ENCODE peak calls at places on chromosomes 6 and 20, in five cellular contexts. One of them, this sample, is unnamed.

GRCh38 chr6:21348462-21349195 is 244.9 kb upstream of the SOX4 start:
- DNase-seq in PC-9: peak
- DNase-seq in endothelial cell: peak
- DNase-seq in AG09319: no peak
- DNase-seq in Peyer's patch: no peak
- DNase-seq in this sample: peak

GRCh38 chr6:106360410-106360988 is at the start of gene CRYBG1:
- DNase-seq in endothelial cell: peak
- DNase-seq in PC-9: peak
- DNase-seq in Peyer's patch: peak
- DNase-seq in AG09319: no peak
- DNase-seq in this sample: peak

GRCh38 chr6:169844946-169845345 is 93.5 kb downstream of the ERMARD start:
- DNase-seq in Peyer's patch: peak
- DNase-seq in PC-9: no peak
- DNase-seq in endothelial cell: no peak
- DNase-seq in AG09319: no peak
- DNase-seq in this sample: no peak

GRCh38 chr20:62066983-62067433 is 1.3 kb upstream of the TAF4 start:
- DNase-seq in Peyer's patch: peak
- DNase-seq in PC-9: no peak
- DNase-seq in AG09319: no peak
- DNase-seq in endothelial cell: no peak
- DNase-seq in this sample: no peak

GRCh38 chr6:125163811-125164210 is 10.2 kb downstream of the TPD52L1 start:
- DNase-seq in PC-9: no peak
- DNase-seq in AG09319: no peak
- DNase-seq in Peyer's patch: no peak
- DNase-seq in endothelial cell: no peak
- DNase-seq in this sample: no peak

GRCh38 chr6:158642097-158642601 is 2.4 kb downstream of the DYNLT1 start:
- DNase-seq in AG09319: peak
- DNase-seq in PC-9: peak
- DNase-seq in endothelial cell: no peak
- DNase-seq in Peyer's patch: peak
- DNase-seq in this sample: peak

GRCh38 chr6:36626636-36627035 is 32.5 kb downstream of the SRSF3 start:
- DNase-seq in Peyer's patch: peak
- DNase-seq in PC-9: no peak
- DNase-seq in AG09319: no peak
- DNase-seq in endothelial cell: no peak
- DNase-seq in this sample: no peak

GRCh38 chr6:107493158-107494057 is 3.5 kb downstream of the SOBP start:
- DNase-seq in Peyer's patch: no peak
- DNase-seq in AG09319: no peak
- DNase-seq in PC-9: no peak
- DNase-seq in endothelial cell: no peak
- DNase-seq in this sample: no peak

GRCh38 chr6:116651916-116652315 is 16.6 kb downstream of the ZUP1 start:
- DNase-seq in PC-9: no peak
- DNase-seq in AG09319: no peak
- DNase-seq in endothelial cell: no peak
- DNase-seq in Peyer's patch: no peak
- DNase-seq in this sample: no peak

DNA sequence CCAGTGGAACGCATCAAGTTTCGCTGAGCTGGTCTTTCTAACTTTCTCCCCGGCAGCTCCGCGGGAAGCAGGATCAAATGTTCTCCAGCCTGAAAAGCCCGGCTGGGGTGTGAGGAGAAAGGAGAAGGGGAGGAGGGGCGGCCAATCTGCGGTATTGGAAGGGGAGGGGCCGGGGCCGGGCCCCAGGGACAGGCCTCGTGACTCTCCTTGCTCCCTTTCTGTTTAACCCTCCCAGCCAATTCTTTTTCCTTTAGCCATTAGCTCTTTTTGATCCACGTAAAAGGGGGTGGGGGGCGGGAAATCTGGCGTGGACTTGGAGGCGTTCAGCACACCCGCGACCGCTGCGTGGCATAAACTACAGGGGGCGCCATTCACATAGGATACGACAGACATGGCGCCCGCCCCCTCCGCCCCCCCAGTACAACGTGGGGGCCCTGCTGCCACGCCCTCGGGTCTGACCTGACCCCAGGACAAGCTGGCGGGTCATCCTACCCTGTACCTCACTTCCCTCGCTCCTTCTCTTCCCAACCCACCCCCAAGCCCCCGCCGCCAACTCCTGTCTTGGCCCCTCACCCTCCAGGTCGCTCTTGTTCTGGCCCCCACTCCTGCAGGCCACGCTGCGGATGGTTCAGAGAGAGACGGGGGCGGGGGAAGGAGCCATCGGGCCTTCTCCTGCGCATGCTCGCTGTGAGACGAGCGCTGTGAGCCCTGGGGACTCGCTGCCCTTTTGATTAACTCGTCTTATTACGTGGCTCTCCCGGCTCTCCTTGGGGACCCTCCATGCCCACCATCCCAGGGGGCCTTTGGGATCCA is 7.8 kb upstream of the MDGA1 start:
- DNase-seq in Peyer's patch: peak
- DNase-seq in endothelial cell: peak
- DNase-seq in PC-9: peak
- DNase-seq in AG09319: peak
- DNase-seq in this sample: no peak
- TF ChIP-seq CTCF in Peyer's patch: peak
- TF ChIP-seq CTCF in endothelial cell: peak
- TF ChIP-seq CTCF in PC-9: no peak
- TF ChIP-seq CTCF in AG09319: peak
- TF ChIP-seq CTCF in this sample: peak

GRCh38 chr20:25076731-25077609 is 5.0 kb downstream of the VSX1 start:
- DNase-seq in endothelial cell: no peak
- DNase-seq in PC-9: peak
- DNase-seq in Peyer's patch: no peak
- DNase-seq in AG09319: no peak
- DNase-seq in this sample: peak
- TF ChIP-seq CTCF in endothelial cell: no peak
- TF ChIP-seq CTCF in PC-9: peak
- TF ChIP-seq CTCF in Peyer's patch: peak
- TF ChIP-seq CTCF in AG09319: peak
- TF ChIP-seq CTCF in this sample: no peak

GRCh38 chr6:38518511-38519304 is 121.0 kb downstream of the BTBD9 start:
- DNase-seq in endothelial cell: no peak
- DNase-seq in Peyer's patch: no peak
- DNase-seq in PC-9: no peak
- DNase-seq in AG09319: no peak
- DNase-seq in this sample: no peak

GRCh38 chr6:38522322-38522721 is 117.4 kb downstream of the BTBD9 start:
- DNase-seq in PC-9: no peak
- DNase-seq in AG09319: no peak
- DNase-seq in Peyer's patch: no peak
- DNase-seq in endothelial cell: no peak
- DNase-seq in this sample: no peak

GRCh38 chr6:38514399-38514798 is 125.3 kb downstream of the BTBD9 start:
- DNase-seq in Peyer's patch: no peak
- DNase-seq in PC-9: no peak
- DNase-seq in AG09319: no peak
- DNase-seq in endothelial cell: no peak
- DNase-seq in this sample: no peak

GRCh38 chr6:38512211-38512610 is 127.5 kb downstream of the BTBD9 start:
- DNase-seq in PC-9: no peak
- DNase-seq in endothelial cell: no peak
- DNase-seq in AG09319: no peak
- DNase-seq in Peyer's patch: no peak
- DNase-seq in this sample: no peak

DNA sequence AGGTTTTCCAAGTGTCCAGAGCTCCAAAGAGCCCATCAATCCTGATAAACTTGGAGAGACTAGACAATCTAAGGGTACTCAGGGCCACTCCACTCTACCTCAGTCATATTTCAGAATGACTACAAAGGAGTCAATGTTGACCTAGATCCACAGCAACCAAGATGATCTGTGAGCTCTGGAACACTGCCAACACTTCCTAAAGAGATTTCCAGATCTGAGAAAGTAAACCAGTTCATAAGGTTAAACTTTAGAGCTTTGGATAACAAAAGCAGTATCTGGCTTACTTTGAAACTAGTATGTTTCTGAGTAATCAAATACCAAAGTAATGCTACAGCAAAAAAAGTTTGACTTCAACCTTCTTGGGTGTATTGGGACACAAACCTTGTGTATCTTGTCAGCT is 122.7 kb downstream of the BTBD9 start:
- DNase-seq in AG09319: no peak
- DNase-seq in Peyer's patch: no peak
- DNase-seq in endothelial cell: no peak
- DNase-seq in PC-9: no peak
- DNase-seq in this sample: no peak
- TF ChIP-seq CTCF in AG09319: no peak
- TF ChIP-seq CTCF in Peyer's patch: no peak
- TF ChIP-seq CTCF in endothelial cell: no peak
- TF ChIP-seq CTCF in PC-9: no peak
- TF ChIP-seq CTCF in this sample: no peak

DNA sequence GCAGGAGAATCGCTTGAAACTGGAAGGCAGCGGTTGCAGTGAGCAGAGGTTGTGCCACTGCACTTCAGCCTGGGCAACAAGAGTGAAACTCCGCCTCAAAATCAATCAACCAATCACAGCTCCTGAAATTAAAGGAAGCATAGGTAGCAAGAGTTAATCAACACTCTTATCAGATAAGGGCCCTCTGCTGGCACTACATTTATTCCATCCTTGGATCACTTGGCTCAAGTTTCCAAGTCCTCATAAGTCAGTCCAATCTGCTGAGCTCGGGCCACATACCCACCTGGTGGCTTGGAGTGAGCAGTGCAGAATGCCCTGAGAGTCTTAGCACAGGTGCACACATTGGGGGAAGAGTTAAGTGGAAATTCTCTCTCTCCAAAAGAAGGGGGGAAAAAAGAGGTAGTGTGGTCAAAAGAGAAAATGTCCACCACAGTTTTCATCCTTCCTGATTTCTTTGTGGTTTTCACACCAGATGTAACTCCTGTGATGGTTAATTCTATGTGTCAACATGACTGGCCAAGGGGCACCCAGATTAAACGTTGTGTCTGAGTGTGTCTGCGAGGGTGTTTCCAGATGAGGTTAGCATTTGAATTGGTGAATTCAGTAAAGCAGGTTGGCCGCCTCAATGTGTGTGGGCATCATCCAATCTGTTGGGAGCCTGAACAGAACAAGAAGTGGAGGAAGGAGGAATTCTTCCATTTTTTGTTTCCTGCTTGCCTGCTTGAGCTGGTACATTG is 14.2 kb upstream of the FAM8A1 start:
- DNase-seq in PC-9: no peak
- DNase-seq in AG09319: no peak
- DNase-seq in endothelial cell: no peak
- DNase-seq in Peyer's patch: peak
- DNase-seq in this sample: peak
- TF ChIP-seq CTCF in PC-9: peak
- TF ChIP-seq CTCF in AG09319: no peak
- TF ChIP-seq CTCF in endothelial cell: no peak
- TF ChIP-seq CTCF in Peyer's patch: peak
- TF ChIP-seq CTCF in this sample: peak

DNA sequence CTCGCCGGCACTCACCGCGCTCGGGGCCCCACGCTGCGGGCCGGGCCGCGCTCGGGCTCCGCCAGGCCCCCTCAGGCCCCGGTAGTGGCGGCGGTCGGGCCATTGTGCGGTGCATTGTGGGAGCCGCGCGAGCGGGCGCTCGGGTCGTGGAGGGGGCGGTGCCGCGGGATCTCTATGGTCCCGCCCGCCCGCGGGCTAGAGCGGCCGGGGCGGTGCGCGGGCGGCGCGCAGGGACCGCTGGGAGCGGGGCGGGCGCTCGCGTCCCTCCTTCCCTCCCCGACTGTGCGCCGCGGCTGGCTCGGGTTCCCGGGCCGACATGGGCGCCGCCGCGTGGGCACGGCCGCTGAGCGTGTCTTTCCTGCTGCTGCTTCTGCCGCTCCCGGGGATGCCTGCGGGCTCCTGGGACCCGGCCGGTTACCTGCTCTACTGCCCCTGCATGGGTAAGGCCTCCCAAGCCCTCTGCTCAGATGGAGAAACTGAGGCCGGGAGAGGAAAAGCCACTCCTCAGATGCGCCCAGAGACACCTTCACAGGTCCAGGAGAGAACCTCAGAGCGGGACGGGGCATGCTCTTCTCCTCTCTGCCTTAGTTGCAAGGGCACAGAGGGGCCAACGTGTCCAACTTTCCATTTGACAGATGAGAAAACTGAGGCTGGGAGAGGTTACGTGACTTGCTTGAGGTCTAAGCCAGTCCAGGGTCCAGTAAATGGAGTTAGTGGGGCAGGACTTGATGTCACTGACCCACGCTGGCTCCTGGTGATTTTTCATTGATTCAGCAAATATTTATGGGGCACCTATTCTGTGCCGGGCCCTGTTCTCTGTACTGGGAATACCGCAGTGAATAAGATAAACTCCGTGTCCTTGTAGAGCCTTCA is at the start of the genes PLAGL2 and POFUT1:
- DNase-seq in Peyer's patch: peak
- DNase-seq in AG09319: peak
- DNase-seq in endothelial cell: peak
- DNase-seq in PC-9: peak
- DNase-seq in this sample: peak
- TF ChIP-seq CTCF in Peyer's patch: peak
- TF ChIP-seq CTCF in AG09319: peak
- TF ChIP-seq CTCF in endothelial cell: no peak
- TF ChIP-seq CTCF in PC-9: no peak
- TF ChIP-seq CTCF in this sample: no peak

GRCh38 chr20:14761903-14762302 is 424.5 kb upstream of the FLRT3 start:
- DNase-seq in endothelial cell: no peak
- DNase-seq in Peyer's patch: no peak
- DNase-seq in PC-9: no peak
- DNase-seq in AG09319: no peak
- DNase-seq in this sample: no peak

DNA sequence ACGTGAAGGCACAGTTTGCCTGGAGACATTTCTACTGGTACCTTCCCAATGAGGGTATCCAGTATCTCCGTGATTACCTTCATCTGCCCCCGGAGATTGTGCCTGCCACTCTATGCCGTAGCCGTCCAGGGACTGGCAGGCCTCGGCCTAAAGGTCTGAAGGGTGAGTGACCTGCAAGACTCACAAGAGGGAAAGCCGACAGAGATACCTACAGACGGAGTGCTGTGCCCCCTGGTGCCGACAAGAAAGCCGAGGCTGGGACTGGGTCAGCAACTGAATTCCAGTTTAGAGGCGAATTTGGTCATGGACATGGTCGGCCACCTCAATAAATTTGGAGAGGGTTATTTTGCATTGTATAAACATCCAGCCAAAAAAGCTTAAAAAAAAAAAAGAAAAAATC is 420.3 kb upstream of the FLRT3 start:
- DNase-seq in AG09319: no peak
- DNase-seq in endothelial cell: no peak
- DNase-seq in Peyer's patch: no peak
- DNase-seq in PC-9: no peak
- DNase-seq in this sample: no peak
- TF ChIP-seq CTCF in AG09319: no peak
- TF ChIP-seq CTCF in endothelial cell: no peak
- TF ChIP-seq CTCF in Peyer's patch: no peak
- TF ChIP-seq CTCF in PC-9: no peak
- TF ChIP-seq CTCF in this sample: no peak

DNA sequence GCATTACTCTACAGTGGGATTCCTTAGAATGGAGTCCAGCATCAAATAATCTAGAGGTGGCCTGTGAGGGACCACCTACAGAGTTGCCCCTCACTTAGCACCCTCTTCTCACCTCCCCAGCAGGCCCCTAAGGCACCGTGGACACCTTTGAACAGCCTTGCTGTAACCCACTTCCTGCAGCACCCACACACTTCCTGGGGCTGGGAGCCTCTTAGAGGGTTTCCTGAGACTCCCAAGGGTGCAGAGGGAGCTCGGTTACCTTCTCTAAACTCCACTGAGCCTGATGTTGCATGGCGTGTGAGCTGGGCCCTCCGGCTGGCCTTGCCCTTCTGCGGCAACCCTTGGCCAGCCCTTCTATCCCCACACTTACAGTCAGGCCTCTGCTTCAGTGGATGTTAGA is 7.3 kb upstream of the SIRPG start:
- DNase-seq in PC-9: no peak
- DNase-seq in Peyer's patch: peak
- DNase-seq in endothelial cell: no peak
- DNase-seq in AG09319: no peak
- DNase-seq in this sample: no peak
- TF ChIP-seq CTCF in PC-9: no peak
- TF ChIP-seq CTCF in Peyer's patch: no peak
- TF ChIP-seq CTCF in endothelial cell: no peak
- TF ChIP-seq CTCF in AG09319: no peak
- TF ChIP-seq CTCF in this sample: no peak